ENCODE peak calls at places on chromosomes 7 and 10, in seven cellular contexts. O, X, V, Z, P, H and B are unnamed samples.

GRCh38 chr10:68759967-68760366 is 38.9 kb downstream of the CCAR1 start:
- DNase-seq in V (no peak), Z (no peak), P (no peak), O (no peak), X (no peak), H (no peak), B (no peak)

GRCh38 chr7:24732646-24733413 is 24.4 kb downstream of the GSDME start:
- DNase-seq in H (peak; percentile 56), P (no peak), V (no peak), O (no peak), X (no peak), Z (peak; percentile 72), B (no peak)

GRCh38 chr7:113113912-113114311 is 4.4 kb downstream of the SMIM30 start:
- DNase-seq in X (no peak), P (no peak), O (no peak), H (no peak), V (no peak), Z (no peak), B (no peak)

GRCh38 chr10:53980210-53980609 is 820.8 kb downstream of the PCDH15 start:
- DNase-seq in H (no peak), X (no peak), P (no peak), V (no peak), O (no peak), Z (no peak), B (no peak)

GRCh38 chr10:42988517-42989395 is 88.1 kb upstream of the RET start:
- DNase-seq in H (no peak), X (no peak), P (no peak), O (peak; percentile 2), V (no peak), Z (no peak), B (no peak)

GRCh38 chr7:26141077-26141476 is 10.9 kb upstream of the NFE2L3 start:
- DNase-seq in X (no peak), V (no peak), O (no peak), Z (no peak), P (no peak), H (no peak), B (no peak)

GRCh38 chr10:14838582-14839304 is 637 bp downstream of the HSPA14 start:
- DNase-seq in Z (no peak), O (peak; percentile 64), H (peak; percentile 54), X (no peak), P (peak; percentile 8), V (peak; percentile 72), B (peak; percentile 10)

GRCh38 chr7:91347288-91347687 is 83.1 kb downstream of the FZD1 start:
- DNase-seq in O (no peak), X (no peak), V (no peak), H (no peak), P (no peak), Z (no peak), B (no peak)

GRCh38 chr10:110686941-110687340 is 42.8 kb downstream of the RBM20 start:
- DNase-seq in P (no peak), X (no peak), Z (peak; percentile 47), V (no peak), H (no peak), O (no peak), B (no peak)

GRCh38 chr10:86688398-86688921 is 20.1 kb downstream of the LDB3 start:
- DNase-seq in H (peak; percentile 88), Z (peak; percentile 58), V (peak; percentile 55), O (peak; percentile 70), X (no peak), P (peak; percentile 15), B (peak; percentile 27)